ENCODE peak calls at places on chromosomes 1 and 21, in five cellular contexts. K is IMR-90, F is heart right ventricle, A is ovary, Z is cardiac muscle cell. G is an unnamed sample.

GRCh38 chr1:21334214-21335087 is 44.2 kb upstream of the ECE1 start:
- DNase-seq in Z (peak; percentile 89), K (peak; percentile 86), F (peak; percentile 68), A (peak; percentile 80), G (peak; percentile 89)

GRCh38 chr21:45558044-45558721 is 15.9 kb upstream of the SLC19A1 start:
- DNase-seq in A (peak; percentile 37), K (no peak), F (no peak), Z (no peak), G (no peak)

GRCh38 chr1:9101510-9102146 is 27.3 kb downstream of the GPR157 start:
- DNase-seq in K (peak; percentile 68), A (peak; percentile 70), Z (peak; percentile 77), F (no peak), G (no peak)

GRCh38 chr1:232767381-232768074 is 37.7 kb upstream of the MAP10 start:
- DNase-seq in F (no peak), K (peak; percentile 74), A (peak; percentile 41), Z (peak; percentile 75), G (peak; percentile 79)

GRCh38 chr1:155873860-155874259 is 14.5 kb downstream of the SYT11 start:
- DNase-seq in Z (peak; percentile 32), A (no peak), K (peak; percentile 80), F (no peak), G (no peak)

GRCh38 chr1:224800486-224801119 is 128.9 kb upstream of the DNAH14 start:
- DNase-seq in A (no peak), F (no peak), Z (no peak), K (no peak), G (no peak)

GRCh38 chr21:27813750-27814149 is 846.9 kb upstream of the ADAMTS5 start:
- DNase-seq in K (no peak), Z (no peak), F (peak; percentile 23), A (no peak), G (no peak)

GRCh38 chr1:198088360-198089071 is 68.3 kb upstream of the NEK7 start:
- DNase-seq in F (no peak), Z (peak; percentile 80), K (peak; percentile 75), A (no peak), G (no peak)

GRCh38 chr1:913491-914252 is 10.1 kb upstream of the SAMD11 start:
- DNase-seq in Z (no peak), A (no peak), F (no peak), K (no peak), G (no peak)

GRCh38 chr21:33046455-33046854 is 20.7 kb downstream of the OLIG2 start:
- DNase-seq in K (no peak), Z (no peak), A (no peak), F (no peak), G (no peak)

GRCh38 chr1:170290971-170291370 is 145.2 kb downstream of the NTMT2 start:
- DNase-seq in Z (no peak), F (no peak), A (no peak), K (peak; percentile 46), G (no peak)

GRCh38 chr1:160418483-160418882 is 18.1 kb downstream of the VANGL2 start:
- DNase-seq in Z (no peak), A (no peak), K (no peak), F (no peak), G (no peak)

GRCh38 chr1:14017531-14017961 is 317.6 kb downstream of the PRDM2 start:
- DNase-seq in A (no peak), Z (no peak), F (no peak), K (no peak), G (no peak)

GRCh38 chr1:41791667-41792484 is 126.8 kb downstream of the HIVEP3 start:
- DNase-seq in K (no peak), F (no peak), A (no peak), Z (no peak), G (no peak)

GRCh38 chr1:106875622-106876021 is 180.9 kb upstream of the PRMT6 start:
- DNase-seq in A (no peak), Z (no peak), K (no peak), F (no peak), G (no peak)

GRCh38 chr1:166164995-166165660 is 1.7 kb downstream of the FAM78B start:
- DNase-seq in K (peak; percentile 28), F (peak; percentile 54), A (peak; percentile 64), Z (peak; percentile 58), G (peak; percentile 59)

GRCh38 chr1:27351541-27352107 is 9.8 kb downstream of the SYTL1 start:
- DNase-seq in A (no peak), F (no peak), K (no peak), Z (no peak), G (no peak)

DNA sequence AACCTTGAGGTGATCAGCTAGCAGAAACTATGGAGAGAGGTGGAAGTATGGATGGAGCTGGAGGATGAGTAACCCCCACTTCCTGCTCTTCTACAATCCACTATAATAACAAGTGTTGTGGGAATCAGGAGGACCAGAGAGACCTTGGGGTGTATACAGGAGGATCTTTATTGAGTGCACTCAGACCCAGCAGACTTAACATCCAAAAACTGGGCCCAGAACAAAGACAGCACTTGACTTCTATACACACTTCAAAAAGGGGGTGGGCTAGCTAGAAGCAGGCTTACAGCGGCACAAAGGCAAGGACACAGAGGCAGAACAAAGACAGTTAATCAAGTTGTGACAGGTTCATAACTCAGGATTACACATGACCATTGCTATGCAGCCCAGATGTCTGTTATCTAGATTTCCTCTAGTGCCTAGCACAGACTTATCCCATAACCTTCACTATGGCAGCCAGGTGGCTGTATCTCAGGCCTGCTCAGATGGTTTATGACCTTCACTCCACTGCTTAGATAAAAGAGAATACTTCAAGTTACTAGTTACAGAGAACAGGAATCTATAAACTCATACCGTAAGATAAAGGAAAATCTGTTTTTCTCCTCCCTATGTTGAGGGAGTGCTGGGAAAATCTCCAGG is 36.1 kb upstream of the PADI2 start:
- DNase-seq in Z (peak; percentile 21), F (no peak), K (no peak), A (no peak), G (no peak)
- TF ChIP-seq CTCF in Z (no peak), F (no peak), K (no peak), A (no peak), G (no peak)

GRCh38 chr1:203309115-203309429 is 3.8 kb downstream of the BTG2 start:
- DNase-seq in K (no peak), F (no peak), Z (no peak), A (no peak), G (no peak)
- H3K4me1 ChIP-seq in K (peaks cover 7% of the 10 kb centered on the region), F (peaks cover 10% of the 10 kb centered on the region), Z (peaks cover 27% of the 10 kb centered on the region), A (peaks cover 12% of the 10 kb centered on the region), G (peaks cover 46% of the 10 kb centered on the region)

GRCh38 chr1:88935522-88936222 is 44.3 kb upstream of the GTF2B start:
- DNase-seq in Z (peak; percentile 64), A (no peak), K (peak; percentile 52), F (no peak), G (no peak)
- TF ChIP-seq CTCF in Z (peak; percentile 63), A (peak; percentile 29), K (peak; percentile 60), F (peak; percentile 65), G (peak; percentile 79)

GRCh38 chr1:76292418-76293184 is 218.1 kb downstream of the ST6GALNAC3 start:
- DNase-seq in A (no peak), Z (no peak), K (no peak), F (no peak), G (no peak)
- H3K4me1 ChIP-seq in A (peaks cover 2% of the 10 kb centered on the region), Z (no peaks in the 10 kb centered on the region), K (no peaks in the 10 kb centered on the region), F (no peaks in the 10 kb centered on the region), G (no peaks in the 10 kb centered on the region)